ENCODE peak calls at places on chromosomes 1 and 21, in ten cellular contexts. Y is AG10803; X is breast epithelium; V is WERI-Rb-1; I is foreskin fibroblast; O is left ventricle myocardium inferior; K is CD8-positive, alpha-beta T cell; W is astrocyte of the cerebellum; T is bronchial epithelial cell; S is astrocyte of the spinal cord. E is an unnamed sample.
A peak's percentile ranks its signal among the peaks of the same experiment; 100 is the strongest.

GRCh38 chr1:20250346-20250989 is 40.2 kb upstream of the VWA5B1 start:
- DNase-seq in Y (no peak), X (peak; percentile 32), V (no peak), I (no peak), O (no peak), K (no peak), W (no peak), T (peak; percentile 55), S (no peak), E (peak; percentile 84)

GRCh38 chr1:210321552-210321951 is 7.2 kb upstream of the HHAT start:
- DNase-seq in Y (no peak), X (peak; percentile 82), V (peak; percentile 59), I (no peak), O (no peak), K (no peak), W (no peak), T (peak; percentile 94), S (no peak), E (no peak)

GRCh38 chr1:156912861-156913808 is 7.3 kb upstream of the LRRC71 start:
- DNase-seq in Y (no peak), X (no peak), V (no peak), I (no peak), O (no peak), K (no peak), W (no peak), T (no peak), S (no peak), E (no peak)

GRCh38 chr21:36104306-36105300 is 30.3 kb upstream of the CBR3 start:
- DNase-seq in Y (peak; percentile 25), X (no peak), V (peak; percentile 77), I (no peak), O (peak; percentile 46), K (peak; percentile 70), W (peak; percentile 26), T (peak; percentile 76), S (peak; percentile 58), E (peak; percentile 55)

GRCh38 chr1:192884241-192884640 is 75.4 kb downstream of the RGS2 start:
- DNase-seq in Y (no peak), X (no peak), V (no peak), I (no peak), O (no peak), K (no peak), W (no peak), T (no peak), S (no peak), E (no peak)

GRCh38 chr21:27366846-27367245 is 400.0 kb upstream of the ADAMTS5 start:
- DNase-seq in Y (no peak), X (no peak), V (no peak), I (no peak), O (no peak), K (no peak), W (no peak), T (no peak), S (no peak), E (no peak)

GRCh38 chr1:92973203-92973907 is 12.1 kb upstream of the DIPK1A start:
- DNase-seq in Y (no peak), X (no peak), V (no peak), I (no peak), O (no peak), K (no peak), W (no peak), T (peak; percentile 91), S (no peak), E (no peak)

GRCh38 chr1:206032356-206033140 is 8.9 kb upstream of the CTSE start:
- DNase-seq in Y (no peak), X (no peak), V (peak; percentile 38), I (no peak), O (no peak), K (no peak), W (no peak), T (no peak), S (no peak), E (no peak)

GRCh38 chr1:234882898-234883297 is 245.7 kb downstream of the TOMM20 start:
- DNase-seq in Y (no peak), X (no peak), V (no peak), I (no peak), O (no peak), K (no peak), W (no peak), T (no peak), S (no peak), E (no peak)

GRCh38 chr1:36322786-36323635 is 434 bp downstream of the EVA1B start:
- DNase-seq in Y (peak; percentile 64), X (no peak), V (no peak), I (peak; percentile 77), O (peak; percentile 53), K (peak; percentile 38), W (no peak), T (no peak), S (peak; percentile 61), E (peak; percentile 75)

GRCh38 chr21:44658511-44658910 is 779 bp downstream of the KRTAP12-3 start:
- DNase-seq in Y (no peak), X (no peak), V (no peak), I (no peak), O (no peak), K (no peak), W (no peak), T (no peak), S (no peak), E (no peak)

GRCh38 chr21:17925900-17926299 is 106.7 kb upstream of the C21orf91 start:
- DNase-seq in Y (peak; percentile 33), X (no peak), V (peak; percentile 40), I (no peak), O (no peak), K (no peak), W (no peak), T (peak; percentile 33), S (peak; percentile 51), E (no peak)

GRCh38 chr21:17929514-17929913 is 110.4 kb upstream of the C21orf91 start:
- DNase-seq in Y (no peak), X (no peak), V (no peak), I (no peak), O (no peak), K (no peak), W (no peak), T (no peak), S (no peak), E (no peak)

GRCh38 chr21:17921579-17922530 is 102.7 kb upstream of the C21orf91 start:
- DNase-seq in Y (peak; percentile 91), X (no peak), V (peak; percentile 80), I (peak; percentile 43), O (no peak), K (no peak), W (peak; percentile 72), T (peak; percentile 99), S (peak; percentile 72), E (no peak)

GRCh38 chr21:17930102-17930501 is 110.9 kb upstream of the C21orf91 start:
- DNase-seq in Y (no peak), X (no peak), V (no peak), I (no peak), O (no peak), K (no peak), W (no peak), T (no peak), S (no peak), E (no peak)

GRCh38 chr21:17925000-17925610 is 105.9 kb upstream of the C21orf91 start:
- DNase-seq in Y (peak; percentile 51), X (no peak), V (peak; percentile 79), I (peak; percentile 16), O (no peak), K (peak; percentile 41), W (no peak), T (peak; percentile 78), S (peak; percentile 57), E (peak; percentile 74)
- TF ChIP-seq CTCF in Y (peak; percentile 95), X (peak; percentile 34), V (peak; percentile 80), I (peak; percentile 81), O (peak; percentile 93), K (peak; percentile 76), W (peak; percentile 91), T (peak; percentile 83), S (peak; percentile 92), E (peak; percentile 83)

GRCh38 chr1:5917591-5918274 is 74.5 kb downstream of the NPHP4 start:
- DNase-seq in Y (no peak), X (no peak), V (no peak), I (no peak), O (no peak), K (no peak), W (no peak), T (no peak), S (no peak), E (no peak)

GRCh38 chr1:5921129-5921528 is 71.1 kb downstream of the NPHP4 start:
- DNase-seq in Y (peak; percentile 50), X (no peak), V (no peak), I (no peak), O (no peak), K (no peak), W (no peak), T (no peak), S (no peak), E (no peak)

GRCh38 chr1:5918275-5918649 is 74.0 kb downstream of the NPHP4 start:
- DNase-seq in Y (no peak), X (no peak), V (no peak), I (no peak), O (no peak), K (no peak), W (no peak), T (no peak), S (no peak), E (no peak)

GRCh38 chr1:5920201-5920600 is 72.0 kb downstream of the NPHP4 start:
- DNase-seq in Y (no peak), X (no peak), V (no peak), I (no peak), O (no peak), K (no peak), W (no peak), T (no peak), S (no peak), E (no peak)

GRCh38 chr1:5921671-5922070 is 70.6 kb downstream of the NPHP4 start:
- DNase-seq in Y (peak; percentile 54), X (no peak), V (no peak), I (peak; percentile 28), O (no peak), K (no peak), W (no peak), T (no peak), S (no peak), E (no peak)
- H3K4me3 ChIP-seq in Y (no peak overlapping the region), X (no peak overlapping the region), V (no peak overlapping the region), I (no peak overlapping the region), O (no peak overlapping the region), K (no peak overlapping the region), W (no peak overlapping the region), T (no peak overlapping the region), S (no peak overlapping the region), E (no peak overlapping the region)

GRCh38 chr1:65577278-65577677 is 156.8 kb downstream of the LEPR start:
- DNase-seq in Y (no peak), X (no peak), V (no peak), I (no peak), O (no peak), K (no peak), W (no peak), T (no peak), S (no peak), E (no peak)

GRCh38 chr1:65584399-65584798 is 163.9 kb downstream of the LEPR start:
- DNase-seq in Y (no peak), X (no peak), V (no peak), I (no peak), O (no peak), K (no peak), W (no peak), T (no peak), S (no peak), E (no peak)

GRCh38 chr1:65581120-65581519 is 160.7 kb downstream of the LEPR start:
- DNase-seq in Y (peak; percentile 16), X (no peak), V (no peak), I (peak; percentile 3), O (no peak), K (no peak), W (no peak), T (peak; percentile 6), S (no peak), E (peak; percentile 10)
- TF ChIP-seq CTCF in Y (peak; percentile 48), X (no peak), V (no peak), I (peak; percentile 49), O (peak; percentile 46), K (no peak), W (peak; percentile 32), T (no peak), S (peak; percentile 43), E (no peak)

GRCh38 chr1:204449631-204450280 is 38.1 kb upstream of the PPP1R15B start:
- DNase-seq in Y (no peak), X (no peak), V (no peak), I (no peak), O (no peak), K (no peak), W (no peak), T (no peak), S (no peak), E (no peak)
- H3K4me3 ChIP-seq in Y (no peak overlapping the region), X (no peak overlapping the region), V (no peak overlapping the region), I (no peak overlapping the region), O (peak overlapping the region; percentile 57), K (no peak overlapping the region), W (no peak overlapping the region), T (no peak overlapping the region), S (no peak overlapping the region), E (no peak overlapping the region)